ENCODE peak calls at places on chromosomes 2 and 18, in seven cellular contexts. M, N, C, W, G, A and L are unnamed samples. For H3K9me3, H3K36me3 and H3K4me1, the result is how much of the 10 kb centered on the place peaks cover.

GRCh38 chr2:102285368-102285767 is 26.0 kb upstream of the IL1RL1 start:
- DNase-seq in M (no peak), N (no peak), C (no peak), W (no peak), G (no peak), A (no peak), L (no peak)

GRCh38 chr2:127695491-127696472 is 5.5 kb upstream of the SFT2D3 start:
- DNase-seq in M (peak), N (peak), C (no peak), W (no peak), G (peak), A (no peak), L (peak)

GRCh38 chr2:241944821-241945220 is 75.3 kb downstream of the RTP5 start:
- DNase-seq in M (no peak), N (no peak), C (no peak), W (no peak), G (no peak), A (no peak), L (no peak)

GRCh38 chr2:184597571-184597980 is 753 bp upstream of the ZNF804A start:
- DNase-seq in M (peak), N (no peak), C (peak), W (peak), G (peak), A (no peak), L (peak)

GRCh38 chr2:127877626-127878025 is 8.1 kb downstream of the AMMECR1L start:
- DNase-seq in M (no peak), N (no peak), C (peak), W (no peak), G (no peak), A (no peak), L (no peak)

GRCh38 chr2:113376248-113376934 is 61.1 kb upstream of the ZNG1B start:
- DNase-seq in M (no peak), N (no peak), C (no peak), W (no peak), G (no peak), A (no peak), L (no peak)

GRCh38 chr2:160324917-160325316 is 124.8 kb upstream of the ITGB6 start:
- DNase-seq in M (no peak), N (no peak), C (no peak), W (no peak), G (no peak), A (no peak), L (no peak)

GRCh38 chr2:183371545-183371944 is 247.3 kb downstream of the NUP35 start:
- DNase-seq in M (no peak), N (no peak), C (no peak), W (no peak), G (no peak), A (no peak), L (no peak)

GRCh38 chr2:225207471-225207870 is 165.2 kb upstream of the DOCK10 start:
- DNase-seq in M (no peak), N (no peak), C (no peak), W (no peak), G (no peak), A (no peak), L (no peak)

GRCh38 chr2:197669077-197669476 is 6.3 kb downstream of the RFTN2 start:
- DNase-seq in M (no peak), N (no peak), C (no peak), W (no peak), G (no peak), A (no peak), L (no peak)

GRCh38 chr18:9763876-9764605 is 55.9 kb downstream of the RAB31 start:
- DNase-seq in M (no peak), N (no peak), C (no peak), W (no peak), G (no peak), A (no peak), L (no peak)

GRCh38 chr2:186540971-186541370 is 48.9 kb upstream of the ITGAV start:
- DNase-seq in M (no peak), N (no peak), C (no peak), W (no peak), G (no peak), A (no peak), L (peak)

GRCh38 chr18:48023334-48024008 is 93.0 kb upstream of the SMAD2 start:
- DNase-seq in M (peak), N (no peak), C (peak), W (peak), G (peak), A (no peak), L (peak)

GRCh38 chr2:73979686-73980085 is 5.0 kb upstream of the TET3 start:
- DNase-seq in M (no peak), N (no peak), C (no peak), W (no peak), G (no peak), A (no peak), L (no peak)

GRCh38 chr2:119352357-119352756 is 14.3 kb downstream of the C2orf76 start:
- DNase-seq in M (peak), N (no peak), C (no peak), W (no peak), G (peak), A (no peak), L (no peak)

GRCh38 chr2:122764019-122764418 is 1008.6 kb downstream of the TSN start:
- DNase-seq in M (no peak), N (no peak), C (no peak), W (no peak), G (no peak), A (no peak), L (no peak)

GRCh38 chr2:176068037-176068832 is 15.5 kb downstream of the EVX2 start:
- DNase-seq in M (no peak), N (no peak), C (no peak), W (no peak), G (peak), A (no peak), L (no peak)

GRCh38 chr18:6557470-6558245 is 142.9 kb upstream of the L3MBTL4 start:
- DNase-seq in M (no peak), N (no peak), C (no peak), W (no peak), G (no peak), A (no peak), L (no peak)

GRCh38 chr2:28643911-28644334 is 107.7 kb upstream of the PPP1CB start:
- DNase-seq in M (no peak), N (no peak), C (peak), W (no peak), G (no peak), A (no peak), L (no peak)

GRCh38 chr2:238663586-238663985 is 184.3 kb upstream of the TWIST2 start:
- DNase-seq in M (no peak), N (no peak), C (no peak), W (no peak), G (no peak), A (no peak), L (no peak)
- H3K9me3 ChIP-seq in M (under half), N (under half), C (under half), W (under half), G (under half), A (under half), L (under half)

GRCh38 chr2:109560265-109560664 is 53.5 kb downstream of the SEPTIN10 start:
- DNase-seq in M (no peak), N (no peak), C (no peak), W (no peak), G (no peak), A (no peak), L (no peak)

GRCh38 chr2:109554758-109555157 is 59.0 kb downstream of the SEPTIN10 start:
- DNase-seq in M (no peak), N (no peak), C (no peak), W (no peak), G (no peak), A (no peak), L (no peak)

GRCh38 chr2:109555346-109555900 is 58.3 kb downstream of the SEPTIN10 start:
- DNase-seq in M (no peak), N (no peak), C (no peak), W (no peak), G (no peak), A (no peak), L (no peak)

GRCh38 chr2:109557309-109557708 is 56.5 kb downstream of the SEPTIN10 start:
- DNase-seq in M (no peak), N (no peak), C (no peak), W (no peak), G (no peak), A (no peak), L (no peak)

DNA sequence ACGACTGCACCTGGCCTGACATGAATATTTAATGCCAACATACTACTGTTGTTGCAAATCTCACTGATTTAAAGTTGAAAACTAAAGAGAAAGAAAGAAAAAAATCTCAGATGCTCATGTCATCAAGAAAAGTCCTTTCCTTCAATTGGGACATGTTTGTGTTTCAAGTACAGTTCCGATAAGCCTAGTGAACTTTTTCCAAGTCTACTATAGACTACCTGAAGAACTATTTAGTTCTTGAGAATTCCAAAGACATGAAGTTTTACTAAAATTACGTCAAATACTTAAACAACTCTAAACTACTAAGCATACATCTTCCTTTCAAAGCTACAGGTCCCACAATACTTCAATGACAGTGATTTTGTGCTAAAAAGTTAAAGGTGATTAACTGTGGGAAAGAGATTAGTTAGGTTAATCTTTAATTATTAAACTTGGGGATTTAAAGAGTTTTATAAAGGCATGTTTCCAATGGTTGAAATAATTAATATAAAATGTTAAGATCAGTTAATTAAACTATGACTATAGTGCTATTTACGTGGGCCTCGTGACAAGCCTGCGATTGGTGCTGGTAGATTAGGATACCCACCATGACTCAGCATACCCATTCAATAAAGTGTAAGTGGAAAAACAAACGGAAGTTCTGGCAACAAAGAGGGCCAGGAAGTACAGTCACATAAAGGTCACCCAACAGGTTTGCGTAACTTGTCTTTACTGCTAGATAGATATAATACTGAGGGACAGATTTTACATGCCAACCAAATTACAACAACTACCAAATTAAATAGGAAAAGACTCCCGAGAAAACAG is 55.5 kb downstream of the SEPTIN10 start:
- DNase-seq in M (no peak), N (no peak), C (peak), W (no peak), G (no peak), A (no peak), L (no peak)
- H3K36me3 ChIP-seq in M (under half), N (under half), C (half or more), W (under half), G (under half), A (under half), L (under half)

DNA sequence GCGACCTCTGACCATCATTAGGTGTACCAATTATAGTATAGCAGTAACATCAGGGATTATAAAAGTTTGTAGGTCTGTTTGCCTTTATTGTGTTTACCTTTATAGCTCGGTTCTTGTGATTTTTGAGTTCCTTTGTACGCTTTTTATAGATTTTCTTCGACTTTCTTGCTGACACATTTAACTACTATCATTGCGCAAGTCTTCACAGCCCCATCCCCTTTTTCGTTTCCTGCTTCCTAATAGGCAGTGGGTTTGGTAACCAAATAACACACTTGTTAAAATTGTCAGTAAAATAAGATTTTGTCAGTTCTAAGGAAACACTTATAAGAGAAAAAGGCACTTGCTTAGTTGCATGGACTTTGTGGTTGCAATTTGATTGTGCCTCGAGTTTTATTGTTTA is 541.5 kb downstream of the LRP1B start:
- DNase-seq in M (no peak), N (no peak), C (no peak), W (no peak), G (no peak), A (no peak), L (no peak)
- H3K4me1 ChIP-seq in M (under half), N (under half), C (under half), W (under half), G (under half), A (under half), L (under half)

GRCh38 chr2:115976916-115977315 is 1534.5 kb downstream of the DPP10 start:
- DNase-seq in M (no peak), N (no peak), C (no peak), W (no peak), G (peak), A (no peak), L (no peak)
- H3K9me3 ChIP-seq in M (under half), N (under half), C (under half), W (under half), G (under half), A (under half), L (under half)

GRCh38 chr2:30354621-30355020 is 92.4 kb upstream of the LCLAT1 start:
- DNase-seq in M (no peak), N (no peak), C (no peak), W (no peak), G (no peak), A (no peak), L (no peak)
- H3K36me3 ChIP-seq in M (under half), N (under half), C (under half), W (under half), G (under half), A (under half), L (under half)

GRCh38 chr2:239257511-239257937 is 143.3 kb downstream of the HDAC4 start:
- DNase-seq in M (no peak), N (peak), C (peak), W (no peak), G (no peak), A (no peak), L (peak)

GRCh38 chr2:239260546-239261327 is 140.1 kb downstream of the HDAC4 start:
- DNase-seq in M (no peak), N (peak), C (peak), W (no peak), G (no peak), A (no peak), L (no peak)

GRCh38 chr2:239259603-239260298 is 141.1 kb downstream of the HDAC4 start:
- DNase-seq in M (no peak), N (peak), C (peak), W (no peak), G (no peak), A (no peak), L (no peak)

GRCh38 chr2:239258248-239258647 is 142.6 kb downstream of the HDAC4 start:
- DNase-seq in M (no peak), N (peak), C (peak), W (no peak), G (no peak), A (no peak), L (no peak)

GRCh38 chr2:239259173-239259572 is 141.6 kb downstream of the HDAC4 start:
- DNase-seq in M (no peak), N (no peak), C (no peak), W (no peak), G (no peak), A (no peak), L (no peak)
- H3K4me1 ChIP-seq in M (under half), N (under half), C (under half), W (under half), G (under half), A (under half), L (under half)

GRCh38 chr2:66441651-66442365 is 6.9 kb downstream of the MEIS1 start:
- DNase-seq in M (no peak), N (no peak), C (no peak), W (no peak), G (no peak), A (no peak), L (no peak)

GRCh38 chr2:66443977-66444855 is 9.3 kb downstream of the MEIS1 start:
- DNase-seq in M (no peak), N (no peak), C (no peak), W (peak), G (peak), A (no peak), L (no peak)

GRCh38 chr2:66445076-66445724 is 10.3 kb downstream of the MEIS1 start:
- DNase-seq in M (no peak), N (peak), C (no peak), W (peak), G (peak), A (no peak), L (no peak)

GRCh38 chr2:66445781-66446177 is 10.9 kb downstream of the MEIS1 start:
- DNase-seq in M (peak), N (peak), C (no peak), W (peak), G (peak), A (no peak), L (no peak)

GRCh38 chr2:66443183-66443976 is 8.5 kb downstream of the MEIS1 start:
- DNase-seq in M (no peak), N (no peak), C (no peak), W (no peak), G (no peak), A (no peak), L (no peak)
- H3K9me3 ChIP-seq in M (under half), N (under half), C (under half), W (under half), G (under half), A (under half), L (under half)

GRCh38 chr2:234147335-234147861 is 96.9 kb downstream of the SPP2 start:
- DNase-seq in M (no peak), N (no peak), C (no peak), W (no peak), G (no peak), A (no peak), L (no peak)
- H3K36me3 ChIP-seq in M (under half), N (under half), C (under half), W (under half), G (under half), A (under half), L (under half)